ENCODE peak calls at places on chromosomes 1 and 21, in six cellular contexts. Q is mammary epithelial cell, F is fibroblast of lung, G is neural progenitor cell, Z is IMR-90, P is left lung. I is an unnamed sample.

GRCh38 chr1:46289976-46290375 is 13.4 kb downstream of the LRRC41 start:
- DNase-seq in Q (no peak), F (peak), G (no peak), Z (peak), P (no peak), I (no peak)

GRCh38 chr1:223622132-223622842 is 43.2 kb downstream of the CAPN8 start:
- DNase-seq in Q (no peak), F (no peak), G (peak), Z (no peak), P (no peak), I (no peak)

GRCh38 chr1:145997156-145998023 is 1.0 kb upstream of the TXNIP start:
- DNase-seq in Q (no peak), F (peak), G (no peak), Z (no peak), P (no peak), I (no peak)

GRCh38 chr1:33367488-33368405 is 46.8 kb upstream of the A3GALT2 start:
- DNase-seq in Q (peak), F (peak), G (peak), Z (peak), P (peak), I (peak)

GRCh38 chr1:77825356-77825709 is 45.9 kb downstream of the MIGA1 start:
- DNase-seq in Q (peak), F (peak), G (peak), Z (peak), P (no peak), I (peak)

GRCh38 chr1:10651793-10652192 is 144.7 kb downstream of the CASZ1 start:
- DNase-seq in Q (no peak), F (no peak), G (no peak), Z (no peak), P (no peak), I (no peak)

GRCh38 chr1:157495285-157495684 is 57.0 kb downstream of the FCRL5 start:
- DNase-seq in Q (no peak), F (no peak), G (no peak), Z (no peak), P (no peak), I (no peak)

GRCh38 chr1:151590961-151591360 is 20.9 kb upstream of the SNX27 start:
- DNase-seq in Q (no peak), F (no peak), G (no peak), Z (no peak), P (no peak), I (no peak)

GRCh38 chr1:88935522-88936222 is 44.3 kb upstream of the GTF2B start:
- DNase-seq in Q (no peak), F (peak), G (peak), Z (peak), P (no peak), I (peak)

GRCh38 chr1:90730247-90731022 is 13.3 kb upstream of the BARHL2 start:
- DNase-seq in Q (no peak), F (no peak), G (peak), Z (peak), P (peak), I (no peak)

GRCh38 chr1:172292840-172293239 is 127.6 kb upstream of the C1orf105 start:
- DNase-seq in Q (no peak), F (peak), G (no peak), Z (no peak), P (no peak), I (no peak)

GRCh38 chr1:15748690-15749398 is 6.5 kb downstream of the TMEM82 start:
- DNase-seq in Q (no peak), F (no peak), G (no peak), Z (no peak), P (no peak), I (no peak)

GRCh38 chr1:17485280-17485679 is 45.8 kb upstream of the RCC2 start:
- DNase-seq in Q (no peak), F (no peak), G (peak), Z (peak), P (no peak), I (peak)

GRCh38 chr21:38166214-38166547 is 90.6 kb upstream of the KCNJ15 start:
- DNase-seq in Q (no peak), F (no peak), G (no peak), Z (no peak), P (no peak), I (no peak)

DNA sequence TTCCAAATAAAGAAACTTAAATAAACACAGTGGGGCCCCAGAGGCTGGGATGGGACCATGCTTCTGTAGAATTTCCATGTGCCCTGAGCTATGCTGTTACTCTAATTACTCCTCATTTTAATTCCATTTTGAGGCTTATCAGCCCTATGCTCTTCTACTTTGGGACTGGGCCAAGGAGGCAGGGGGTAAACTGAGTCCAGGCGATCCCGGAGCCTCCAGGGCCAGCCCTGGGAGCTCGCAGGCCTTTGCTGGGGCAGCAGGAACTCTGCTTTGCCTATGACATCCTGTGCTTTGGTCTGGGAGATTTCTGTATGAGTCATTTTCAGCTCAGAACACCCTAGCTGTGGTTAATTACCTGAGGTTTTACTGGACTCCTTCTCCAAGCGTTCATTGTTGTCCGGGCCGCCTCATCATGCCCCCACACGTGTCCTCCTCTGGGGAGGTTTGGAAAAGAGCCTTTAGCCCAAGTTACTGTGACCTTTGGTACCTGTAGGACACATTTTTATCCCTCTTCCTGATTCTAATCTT is 95.7 kb downstream of the RHOU start:
- DNase-seq in Q (peak), F (peak), G (no peak), Z (peak), P (no peak), I (peak)
- H3K4me3 ChIP-seq in Q (no peak), F (no peak), G (no peak), Z (no peak), P (no peak), I (no peak)

GRCh38 chr1:6051423-6051822 is 5.7 kb downstream of the KCNAB2 start:
- DNase-seq in Q (no peak), F (no peak), G (no peak), Z (no peak), P (peak), I (no peak)

GRCh38 chr1:6054596-6054995 is 8.9 kb downstream of the KCNAB2 start:
- DNase-seq in Q (no peak), F (no peak), G (no peak), Z (no peak), P (no peak), I (no peak)

GRCh38 chr1:6053206-6053546 is 7.5 kb downstream of the KCNAB2 start:
- DNase-seq in Q (no peak), F (no peak), G (no peak), Z (no peak), P (no peak), I (no peak)

GRCh38 chr1:6049419-6049818 is 3.7 kb downstream of the KCNAB2 start:
- DNase-seq in Q (no peak), F (no peak), G (no peak), Z (no peak), P (no peak), I (no peak)

GRCh38 chr1:6052543-6053205 is 7.0 kb downstream of the KCNAB2 start:
- DNase-seq in Q (peak), F (peak), G (peak), Z (peak), P (no peak), I (peak)
- TF ChIP-seq CTCF in Q (peak), F (peak), G (peak), Z (peak), P (peak), I (peak)

DNA sequence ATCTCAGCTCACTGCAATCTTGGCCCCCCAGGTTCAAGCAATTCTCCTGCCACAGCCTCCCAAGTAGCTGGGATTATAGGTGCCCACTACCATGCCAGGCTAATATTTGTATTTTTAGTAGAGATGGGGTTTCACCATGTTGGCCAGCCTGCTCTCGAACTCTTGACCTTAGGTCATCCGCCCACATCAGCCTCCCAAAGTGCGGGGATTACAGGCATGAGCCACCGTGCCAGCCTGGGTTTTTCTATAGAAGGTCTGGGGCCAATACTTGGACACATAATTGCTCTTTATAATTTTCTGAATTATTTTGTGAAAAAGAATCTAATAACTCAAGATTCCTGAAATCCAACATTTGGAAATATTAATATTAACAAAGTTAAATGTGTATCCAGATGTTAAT is 1267.7 kb upstream of the ADGRL4 start:
- DNase-seq in Q (no peak), F (no peak), G (no peak), Z (no peak), P (no peak), I (no peak)
- H3K4me3 ChIP-seq in Q (no peak), F (no peak), G (no peak), Z (no peak), P (no peak), I (no peak)

DNA sequence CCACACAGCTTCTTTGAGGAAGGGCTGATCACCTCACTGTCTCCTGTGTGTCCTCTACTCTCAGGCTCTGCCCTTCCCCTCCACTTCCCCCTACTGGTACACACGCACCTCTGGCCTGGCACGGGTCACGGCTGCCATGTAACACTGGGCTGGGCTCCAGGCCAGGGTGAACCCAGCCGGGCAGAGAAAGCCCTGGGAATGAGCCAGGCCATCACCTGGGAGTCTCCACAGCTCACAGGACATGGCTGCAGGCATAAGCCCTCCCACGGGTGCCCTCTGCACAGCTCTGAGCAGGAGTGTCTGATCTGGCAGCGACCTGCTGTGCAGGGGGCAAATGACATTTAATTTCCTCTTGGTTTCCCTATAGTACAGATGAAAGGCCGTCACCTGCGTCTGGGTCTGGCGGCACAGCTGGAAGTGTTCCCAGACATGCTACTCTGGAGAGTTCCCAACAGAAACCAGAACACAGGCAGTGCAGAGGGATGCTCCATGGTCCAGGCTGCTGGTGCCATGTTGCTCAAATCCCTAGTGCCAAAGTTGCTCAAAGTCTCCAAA is 61.2 kb downstream of the ERI3 start:
- DNase-seq in Q (no peak), F (no peak), G (no peak), Z (no peak), P (no peak), I (no peak)
- TF ChIP-seq CTCF in Q (no peak), F (no peak), G (no peak), Z (no peak), P (no peak), I (no peak)

DNA sequence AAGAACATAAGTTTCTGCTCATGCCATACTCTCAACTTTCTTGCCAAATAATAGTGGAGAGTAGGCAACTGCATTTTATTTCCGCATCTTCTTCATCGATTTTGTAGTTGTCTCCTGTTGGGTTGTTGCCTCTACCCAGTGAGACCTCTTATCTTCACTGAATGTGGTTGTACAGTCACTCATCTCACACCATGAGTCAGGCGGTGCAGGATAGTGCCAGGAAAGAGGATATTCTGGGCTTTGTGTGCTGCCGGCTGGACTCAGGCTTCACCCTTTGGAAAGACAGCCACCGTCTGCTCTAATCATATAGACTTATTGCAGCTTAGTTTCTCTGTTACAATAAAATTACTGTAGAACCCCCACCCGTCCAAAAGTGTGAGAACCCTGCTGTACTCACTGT is 154.3 kb upstream of the USP24 start:
- DNase-seq in Q (peak), F (peak), G (no peak), Z (peak), P (no peak), I (peak)
- H3K4me3 ChIP-seq in Q (no peak), F (no peak), G (no peak), Z (no peak), P (no peak), I (no peak)

GRCh38 chr1:187481581-187482148 is 652.9 kb downstream of the PLA2G4A start:
- DNase-seq in Q (no peak), F (no peak), G (no peak), Z (no peak), P (no peak), I (no peak)

GRCh38 chr1:187471555-187471954 is 642.8 kb downstream of the PLA2G4A start:
- DNase-seq in Q (no peak), F (peak), G (no peak), Z (peak), P (no peak), I (peak)

GRCh38 chr1:187477103-187477502 is 648.4 kb downstream of the PLA2G4A start:
- DNase-seq in Q (no peak), F (peak), G (no peak), Z (no peak), P (no peak), I (peak)

GRCh38 chr1:187474266-187474665 is 645.5 kb downstream of the PLA2G4A start:
- DNase-seq in Q (no peak), F (peak), G (no peak), Z (peak), P (no peak), I (peak)

GRCh38 chr1:187476671-187477070 is 647.9 kb downstream of the PLA2G4A start:
- DNase-seq in Q (no peak), F (no peak), G (peak), Z (peak), P (no peak), I (peak)
- TF ChIP-seq CTCF in Q (peak), F (no peak), G (peak), Z (peak), P (no peak), I (no peak)

GRCh38 chr1:150295476-150295875 is 1.8 kb downstream of the MRPS21 start:
- DNase-seq in Q (no peak), F (no peak), G (no peak), Z (no peak), P (no peak), I (peak)
- H3K4me3 ChIP-seq in Q (no peak), F (no peak), G (no peak), Z (no peak), P (no peak), I (no peak)